ENCODE peak calls at places on chromosomes 13 and 19, in eight cellular contexts. G is lower lobe of right lung; T is effector memory CD4-positive, alpha-beta T cell; P is thyroid gland; V is thoracic aorta; I is neural progenitor cell; Q is heart left ventricle; S is CD8-positive, alpha-beta T cell. B is an unnamed sample.

GRCh38 chr19:7603919-7604318 is 8.3 kb downstream of the CAMSAP3 start:
- DNase-seq in G (no peak), T (no peak), P (no peak), V (no peak), I (no peak), Q (no peak), S (no peak), B (no peak)

GRCh38 chr19:13978306-13978705 is 26.0 kb downstream of the DCAF15 start:
- DNase-seq in G (peak; percentile 86), T (no peak), P (peak; percentile 67), V (peak; percentile 52), I (peak; percentile 97), Q (peak; percentile 87), S (no peak), B (peak; percentile 93)

GRCh38 chr13:41127746-41128145 is 4.9 kb downstream of the KBTBD6 start:
- DNase-seq in G (no peak), T (no peak), P (no peak), V (no peak), I (no peak), Q (no peak), S (no peak), B (no peak)

GRCh38 chr19:39246951-39247669 is 1.5 kb downstream of the IFNL4 start:
- DNase-seq in G (peak; percentile 52), T (no peak), P (peak; percentile 55), V (no peak), I (peak; percentile 59), Q (no peak), S (no peak), B (no peak)

GRCh38 chr13:45847554-45848224 is 3.9 kb downstream of the SIAH3 start:
- DNase-seq in G (no peak), T (no peak), P (peak; percentile 94), V (no peak), I (no peak), Q (no peak), S (peak; percentile 21), B (no peak)

GRCh38 chr13:74092711-74093110 is 41.5 kb downstream of the KLF12 start:
- DNase-seq in G (no peak), T (no peak), P (no peak), V (no peak), I (no peak), Q (no peak), S (no peak), B (no peak)

GRCh38 chr13:41864658-41865057 is 96.3 kb downstream of the VWA8 start:
- DNase-seq in G (peak; percentile 57), T (no peak), P (no peak), V (no peak), I (no peak), Q (no peak), S (no peak), B (no peak)

GRCh38 chr19:19319725-19320361 is 466 bp downstream of the SUGP1 start:
- DNase-seq in G (no peak), T (no peak), P (no peak), V (no peak), I (no peak), Q (no peak), S (no peak), B (no peak)

GRCh38 chr13:74920945-74921725 is 560.8 kb downstream of the TBC1D4 start:
- DNase-seq in G (no peak), T (no peak), P (no peak), V (no peak), I (no peak), Q (no peak), S (no peak), B (no peak)

GRCh38 chr19:7013678-7014077 is 7.6 kb downstream of the MBD3L2B start:
- DNase-seq in G (no peak), T (no peak), P (no peak), V (no peak), I (no peak), Q (no peak), S (no peak), B (no peak)

GRCh38 chr13:100773923-100774641 is 99.5 kb upstream of the TMTC4 start:
- DNase-seq in G (no peak), T (no peak), P (no peak), V (no peak), I (no peak), Q (no peak), S (no peak), B (no peak)

GRCh38 chr13:79988573-79988972 is 352.4 kb downstream of the SPRY2 start:
- DNase-seq in G (no peak), T (no peak), P (no peak), V (no peak), I (no peak), Q (no peak), S (no peak), B (no peak)

DNA sequence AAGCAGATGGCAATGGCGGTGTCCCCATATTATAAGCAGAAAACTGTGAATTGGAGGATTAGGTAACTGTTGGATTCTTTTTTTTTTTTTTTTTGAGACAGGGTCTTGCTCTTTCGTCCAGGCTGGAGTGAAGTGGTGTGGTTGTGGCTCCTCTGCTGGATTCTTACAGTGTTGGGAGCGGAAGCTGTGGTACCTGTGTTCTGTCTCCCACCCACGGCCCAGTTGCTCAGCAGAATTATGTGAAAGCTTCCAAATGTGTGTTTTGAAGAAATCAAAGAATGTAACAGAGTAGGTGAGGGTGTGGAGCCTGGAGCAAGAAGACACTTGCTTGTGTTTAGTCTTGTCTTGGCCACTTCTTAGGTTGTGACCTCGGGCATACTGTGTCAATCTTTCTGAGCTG is 295.6 kb downstream of the SHISA2 start:
- DNase-seq in G (no peak), T (no peak), P (no peak), V (no peak), I (no peak), Q (no peak), S (no peak), B (no peak)
- H3K4me1 ChIP-seq in G (peaks cover 16% of the 10 kb centered on the region), T (no peaks in the 10 kb centered on the region), P (peaks cover 3% of the 10 kb centered on the region), V (peaks cover 20% of the 10 kb centered on the region), I (peaks cover 12% of the 10 kb centered on the region), Q (peaks cover 8% of the 10 kb centered on the region), S (no peaks in the 10 kb centered on the region), B (peaks cover 4% of the 10 kb centered on the region)

GRCh38 chr19:3979674-3980352 is 5.5 kb downstream of the EEF2 start:
- DNase-seq in G (no peak), T (no peak), P (no peak), V (no peak), I (no peak), Q (peak; percentile 17), S (no peak), B (no peak)

GRCh38 chr19:3982701-3983541 is 2.3 kb downstream of the EEF2 start:
- DNase-seq in G (no peak), T (no peak), P (no peak), V (no peak), I (no peak), Q (peak; percentile 23), S (no peak), B (peak; percentile 67)

GRCh38 chr19:3981736-3982681 is 3.3 kb downstream of the EEF2 start:
- DNase-seq in G (no peak), T (no peak), P (no peak), V (no peak), I (no peak), Q (peak; percentile 8), S (no peak), B (no peak)

GRCh38 chr19:3980353-3981251 is 4.7 kb downstream of the EEF2 start:
- DNase-seq in G (no peak), T (no peak), P (no peak), V (no peak), I (no peak), Q (no peak), S (no peak), B (no peak)

GRCh38 chr19:3981373-3981735 is 3.9 kb downstream of the EEF2 start:
- DNase-seq in G (no peak), T (no peak), P (no peak), V (no peak), I (no peak), Q (no peak), S (no peak), B (no peak)
- H3K4me3 ChIP-seq in G (no peak overlapping the region), T (no peak overlapping the region), P (no peak overlapping the region), V (no peak overlapping the region), I (no peak overlapping the region), Q (no peak overlapping the region), S (no peak overlapping the region), B (no peak overlapping the region)

GRCh38 chr19:23867895-23868294 is 46.8 kb upstream of the ZNF726 start:
- DNase-seq in G (no peak), T (no peak), P (no peak), V (no peak), I (no peak), Q (no peak), S (no peak), B (no peak)
- H3K9me3 ChIP-seq in G (no peaks in the 10 kb centered on the region), T (no peaks in the 10 kb centered on the region), P (no peaks in the 10 kb centered on the region), V (no peaks in the 10 kb centered on the region), I (no peaks in the 10 kb centered on the region), Q (no peaks in the 10 kb centered on the region), S (no peaks in the 10 kb centered on the region), B (no peaks in the 10 kb centered on the region)

GRCh38 chr13:33262069-33262487 is 23.5 kb downstream of the STARD13 start:
- DNase-seq in G (no peak), T (no peak), P (no peak), V (no peak), I (peak; percentile 12), Q (no peak), S (no peak), B (no peak)
- H3K4me1 ChIP-seq in G (peaks cover 85% of the 10 kb centered on the region), T (no peaks in the 10 kb centered on the region), P (peaks cover 53% of the 10 kb centered on the region), V (peaks cover 13% of the 10 kb centered on the region), I (no peaks in the 10 kb centered on the region), Q (peaks cover 50% of the 10 kb centered on the region), S (no peaks in the 10 kb centered on the region), B (peaks cover 65% of the 10 kb centered on the region)

DNA sequence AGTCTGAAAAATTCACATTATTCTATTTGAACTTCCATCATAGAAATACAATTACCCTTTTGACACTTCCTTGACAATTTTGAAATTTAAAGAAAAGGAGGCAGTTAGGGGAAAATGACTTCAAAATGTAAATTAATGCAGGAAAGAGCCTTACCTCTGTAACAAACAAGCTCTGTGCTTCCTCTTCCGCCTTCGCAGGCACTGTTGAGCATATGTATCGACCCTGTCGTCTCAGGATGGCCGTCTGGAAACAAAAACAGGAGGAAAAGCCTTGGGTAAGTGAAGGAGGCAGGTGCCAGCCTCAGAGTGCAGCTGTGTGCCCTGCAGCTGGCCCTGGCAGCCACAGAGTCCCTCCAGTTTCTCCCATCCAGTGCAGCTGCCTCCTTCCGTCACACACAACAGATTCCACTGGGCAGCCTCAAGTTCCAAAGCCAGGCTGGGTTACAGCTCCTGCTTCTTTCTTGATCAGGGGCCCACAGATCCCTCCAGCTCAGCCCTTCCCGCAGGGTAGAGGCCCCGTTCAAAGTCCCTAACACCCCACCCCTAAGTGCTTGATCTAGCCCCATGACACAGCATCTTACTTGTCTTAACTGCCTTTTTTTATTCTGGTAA is 47.7 kb downstream of the DOCK9 start:
- DNase-seq in G (no peak), T (no peak), P (no peak), V (no peak), I (no peak), Q (no peak), S (no peak), B (no peak)
- H3K4me3 ChIP-seq in G (no peak overlapping the region), T (no peak overlapping the region), P (no peak overlapping the region), V (no peak overlapping the region), I (no peak overlapping the region), Q (no peak overlapping the region), S (peak overlapping the region; percentile 38), B (no peak overlapping the region)

DNA sequence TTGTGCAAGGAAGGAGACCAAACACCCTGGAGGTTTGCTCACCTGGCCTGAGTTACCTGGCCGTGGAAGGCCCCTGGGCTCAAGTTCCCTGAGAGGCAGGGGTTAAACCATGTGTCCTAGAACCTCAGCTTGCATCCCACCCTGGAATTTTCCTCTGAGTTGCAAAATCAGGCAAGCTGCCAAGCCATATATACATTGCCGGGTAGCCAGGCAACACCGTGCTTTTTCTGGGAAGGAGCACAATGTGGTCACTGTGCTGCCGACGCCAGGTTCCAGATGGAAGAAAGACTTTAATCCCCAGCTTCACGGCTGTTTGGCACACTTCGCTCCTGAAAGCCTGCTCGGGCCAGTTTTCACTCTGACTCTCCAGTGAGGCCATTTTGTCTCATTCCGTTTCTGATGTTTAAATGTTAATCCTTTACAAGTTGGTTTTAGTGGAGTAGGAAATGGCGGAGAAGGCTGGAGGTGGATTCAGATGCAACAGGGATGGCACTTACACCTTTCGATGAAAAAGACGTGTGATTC is 60.1 kb upstream of the PEG3 start:
- DNase-seq in G (no peak), T (no peak), P (no peak), V (no peak), I (no peak), Q (no peak), S (no peak), B (no peak)
- H3K9me3 ChIP-seq in G (peaks cover 6% of the 10 kb centered on the region), T (no peaks in the 10 kb centered on the region), P (no peaks in the 10 kb centered on the region), V (no peaks in the 10 kb centered on the region), I (no peaks in the 10 kb centered on the region), Q (peaks cover 4% of the 10 kb centered on the region), S (no peaks in the 10 kb centered on the region), B (no peaks in the 10 kb centered on the region)

B was measured in tibial artery.